ENCODE peak calls at places on chromosome 3, in five cellular contexts. One of them, this sample, is unnamed.

GRCh38 chr3:100136921-100137320 is 22.6 kb upstream of the FILIP1L start:
- DNase-seq in tibial artery: peak; percentile 26
- DNase-seq in dorsolateral prefrontal cortex: no peak
- DNase-seq in fibroblast of pulmonary artery: peak; percentile 49
- DNase-seq in left ventricle myocardium inferior: peak; percentile 21
- DNase-seq in this sample: no peak

GRCh38 chr3:171797265-171797679 is 13.0 kb downstream of the PLD1 start:
- DNase-seq in dorsolateral prefrontal cortex: no peak
- DNase-seq in fibroblast of pulmonary artery: no peak
- DNase-seq in tibial artery: no peak
- DNase-seq in left ventricle myocardium inferior: no peak
- DNase-seq in this sample: peak; percentile 89

GRCh38 chr3:170132335-170132734 is 49.2 kb downstream of the PHC3 start:
- DNase-seq in dorsolateral prefrontal cortex: no peak
- DNase-seq in tibial artery: no peak
- DNase-seq in fibroblast of pulmonary artery: no peak
- DNase-seq in left ventricle myocardium inferior: no peak
- DNase-seq in this sample: peak; percentile 65

GRCh38 chr3:158918008-158918407 is 116.2 kb downstream of the MFSD1 start:
- DNase-seq in left ventricle myocardium inferior: no peak
- DNase-seq in tibial artery: no peak
- DNase-seq in dorsolateral prefrontal cortex: peak; percentile 59
- DNase-seq in fibroblast of pulmonary artery: peak; percentile 67
- DNase-seq in this sample: peak; percentile 64

GRCh38 chr3:15858547-15859506 is 61.0 kb upstream of the ANKRD28 start:
- DNase-seq in fibroblast of pulmonary artery: no peak
- DNase-seq in dorsolateral prefrontal cortex: no peak
- DNase-seq in tibial artery: no peak
- DNase-seq in left ventricle myocardium inferior: peak; percentile 19
- DNase-seq in this sample: peak; percentile 89

GRCh38 chr3:83216919-83217594 is 1455.6 kb upstream of the GBE1 start:
- DNase-seq in dorsolateral prefrontal cortex: no peak
- DNase-seq in fibroblast of pulmonary artery: no peak
- DNase-seq in left ventricle myocardium inferior: no peak
- DNase-seq in tibial artery: no peak
- DNase-seq in this sample: no peak

GRCh38 chr3:111227216-111227615 is 155.6 kb downstream of the NECTIN3 start:
- DNase-seq in dorsolateral prefrontal cortex: no peak
- DNase-seq in left ventricle myocardium inferior: no peak
- DNase-seq in fibroblast of pulmonary artery: peak; percentile 35
- DNase-seq in tibial artery: no peak
- DNase-seq in this sample: no peak

GRCh38 chr3:32954506-32954905 is 3.1 kb downstream of the CCR4 start:
- DNase-seq in tibial artery: no peak
- DNase-seq in dorsolateral prefrontal cortex: no peak
- DNase-seq in fibroblast of pulmonary artery: no peak
- DNase-seq in left ventricle myocardium inferior: no peak
- DNase-seq in this sample: no peak

GRCh38 chr3:45992133-45992729 is 3.4 kb downstream of the FYCO1 start:
- DNase-seq in tibial artery: no peak
- DNase-seq in left ventricle myocardium inferior: peak; percentile 19
- DNase-seq in fibroblast of pulmonary artery: no peak
- DNase-seq in dorsolateral prefrontal cortex: no peak
- DNase-seq in this sample: no peak

GRCh38 chr3:36297195-36297594 is 83.1 kb upstream of the STAC start:
- DNase-seq in tibial artery: no peak
- DNase-seq in left ventricle myocardium inferior: no peak
- DNase-seq in dorsolateral prefrontal cortex: no peak
- DNase-seq in fibroblast of pulmonary artery: no peak
- DNase-seq in this sample: no peak

GRCh38 chr3:45548724-45549123 is 45.8 kb upstream of the LIMD1 start:
- DNase-seq in left ventricle myocardium inferior: no peak
- DNase-seq in tibial artery: no peak
- DNase-seq in dorsolateral prefrontal cortex: no peak
- DNase-seq in fibroblast of pulmonary artery: no peak
- DNase-seq in this sample: no peak

GRCh38 chr3:40925228-40925627 is 274.1 kb upstream of the CTNNB1 start:
- DNase-seq in left ventricle myocardium inferior: no peak
- DNase-seq in fibroblast of pulmonary artery: no peak
- DNase-seq in tibial artery: no peak
- DNase-seq in dorsolateral prefrontal cortex: no peak
- DNase-seq in this sample: no peak

GRCh38 chr3:136270179-136270578 is 20.0 kb downstream of the PCCB start:
- DNase-seq in tibial artery: no peak
- DNase-seq in dorsolateral prefrontal cortex: no peak
- DNase-seq in left ventricle myocardium inferior: no peak
- DNase-seq in fibroblast of pulmonary artery: no peak
- DNase-seq in this sample: peak; percentile 43

GRCh38 chr3:63343674-63344073 is 65.6 kb downstream of the SYNPR start:
- DNase-seq in tibial artery: peak; percentile 70
- DNase-seq in dorsolateral prefrontal cortex: peak; percentile 50
- DNase-seq in left ventricle myocardium inferior: peak; percentile 71
- DNase-seq in fibroblast of pulmonary artery: peak; percentile 99
- DNase-seq in this sample: peak; percentile 40

GRCh38 chr3:7489417-7489816 is 628.5 kb downstream of the GRM7 start:
- DNase-seq in left ventricle myocardium inferior: no peak
- DNase-seq in tibial artery: no peak
- DNase-seq in fibroblast of pulmonary artery: peak; percentile 22
- DNase-seq in dorsolateral prefrontal cortex: no peak
- DNase-seq in this sample: no peak

GRCh38 chr3:80285370-80285769 is 517.6 kb upstream of the ROBO1 start:
- DNase-seq in left ventricle myocardium inferior: no peak
- DNase-seq in tibial artery: no peak
- DNase-seq in fibroblast of pulmonary artery: no peak
- DNase-seq in dorsolateral prefrontal cortex: no peak
- DNase-seq in this sample: no peak

GRCh38 chr3:163362154-163362553 is 1716.1 kb downstream of the SI start:
- DNase-seq in left ventricle myocardium inferior: no peak
- DNase-seq in tibial artery: no peak
- DNase-seq in fibroblast of pulmonary artery: no peak
- DNase-seq in dorsolateral prefrontal cortex: no peak
- DNase-seq in this sample: no peak

GRCh38 chr3:108907194-108907593 is 46.5 kb downstream of the GUCA1C start:
- DNase-seq in left ventricle myocardium inferior: no peak
- DNase-seq in fibroblast of pulmonary artery: no peak
- DNase-seq in dorsolateral prefrontal cortex: no peak
- DNase-seq in tibial artery: no peak
- DNase-seq in this sample: no peak

GRCh38 chr3:66860771-66861170 is 137.3 kb upstream of the KBTBD8 start:
- DNase-seq in dorsolateral prefrontal cortex: no peak
- DNase-seq in tibial artery: no peak
- DNase-seq in fibroblast of pulmonary artery: no peak
- DNase-seq in left ventricle myocardium inferior: no peak
- DNase-seq in this sample: no peak

GRCh38 chr3:20054549-20054987 is 14.3 kb downstream of the KAT2B start:
- DNase-seq in fibroblast of pulmonary artery: peak; percentile 88
- DNase-seq in tibial artery: peak; percentile 34
- DNase-seq in left ventricle myocardium inferior: no peak
- DNase-seq in dorsolateral prefrontal cortex: no peak
- DNase-seq in this sample: peak; percentile 84

GRCh38 chr3:158479051-158479450 is 91.9 kb upstream of the MLF1 start:
- DNase-seq in tibial artery: no peak
- DNase-seq in dorsolateral prefrontal cortex: no peak
- DNase-seq in left ventricle myocardium inferior: no peak
- DNase-seq in fibroblast of pulmonary artery: no peak
- DNase-seq in this sample: no peak

GRCh38 chr3:29536016-29536736 is 255.3 kb downstream of the RBMS3 start:
- DNase-seq in tibial artery: no peak
- DNase-seq in left ventricle myocardium inferior: no peak
- DNase-seq in fibroblast of pulmonary artery: peak; percentile 84
- DNase-seq in dorsolateral prefrontal cortex: no peak
- DNase-seq in this sample: no peak

GRCh38 chr3:133093366-133093765 is 55.2 kb downstream of the TMEM108 start:
- DNase-seq in left ventricle myocardium inferior: no peak
- DNase-seq in tibial artery: no peak
- DNase-seq in fibroblast of pulmonary artery: no peak
- DNase-seq in dorsolateral prefrontal cortex: no peak
- DNase-seq in this sample: no peak

GRCh38 chr3:125165189-125165947 is 47.2 kb downstream of the SLC12A8 start:
- DNase-seq in tibial artery: peak; percentile 61
- DNase-seq in fibroblast of pulmonary artery: peak; percentile 66
- DNase-seq in dorsolateral prefrontal cortex: no peak
- DNase-seq in left ventricle myocardium inferior: peak; percentile 53
- DNase-seq in this sample: peak; percentile 29

GRCh38 chr3:197540961-197541377 is 14.8 kb downstream of the BDH1 start:
- DNase-seq in left ventricle myocardium inferior: no peak
- DNase-seq in dorsolateral prefrontal cortex: no peak
- DNase-seq in tibial artery: no peak
- DNase-seq in fibroblast of pulmonary artery: no peak
- DNase-seq in this sample: no peak

GRCh38 chr3:48644898-48645760 is 9.9 kb upstream of the SLC26A6 start:
- DNase-seq in fibroblast of pulmonary artery: no peak
- DNase-seq in left ventricle myocardium inferior: no peak
- DNase-seq in dorsolateral prefrontal cortex: no peak
- DNase-seq in tibial artery: no peak
- DNase-seq in this sample: no peak

GRCh38 chr3:21839592-21839991 is 88.6 kb upstream of the ZNF385D start:
- DNase-seq in fibroblast of pulmonary artery: peak; percentile 81
- DNase-seq in dorsolateral prefrontal cortex: no peak
- DNase-seq in tibial artery: no peak
- DNase-seq in left ventricle myocardium inferior: peak; percentile 15
- DNase-seq in this sample: peak; percentile 5

GRCh38 chr3:51966016-51966415 is 1.2 kb downstream of the PCBP4 start:
- DNase-seq in dorsolateral prefrontal cortex: peak; percentile 79
- DNase-seq in left ventricle myocardium inferior: no peak
- DNase-seq in tibial artery: no peak
- DNase-seq in fibroblast of pulmonary artery: no peak
- DNase-seq in this sample: no peak

GRCh38 chr3:170324962-170325361 is 32.6 kb upstream of the SKIL start:
- DNase-seq in tibial artery: no peak
- DNase-seq in dorsolateral prefrontal cortex: no peak
- DNase-seq in fibroblast of pulmonary artery: no peak
- DNase-seq in left ventricle myocardium inferior: no peak
- DNase-seq in this sample: no peak

GRCh38 chr3:187878776-187879524 is 133.7 kb upstream of the BCL6 start:
- DNase-seq in fibroblast of pulmonary artery: peak; percentile 44
- DNase-seq in tibial artery: no peak
- DNase-seq in dorsolateral prefrontal cortex: no peak
- DNase-seq in left ventricle myocardium inferior: no peak
- DNase-seq in this sample: no peak

GRCh38 chr3:148697311-148698189 is at the start of gene AGTR1:
- DNase-seq in tibial artery: peak; percentile 82
- DNase-seq in left ventricle myocardium inferior: peak; percentile 72
- DNase-seq in dorsolateral prefrontal cortex: no peak
- DNase-seq in fibroblast of pulmonary artery: peak; percentile 53
- DNase-seq in this sample: no peak

GRCh38 chr3:137970914-137971831 is 38.8 kb upstream of the CLDN18 start:
- DNase-seq in tibial artery: peak; percentile 56
- DNase-seq in fibroblast of pulmonary artery: peak; percentile 68
- DNase-seq in dorsolateral prefrontal cortex: peak; percentile 80
- DNase-seq in left ventricle myocardium inferior: peak; percentile 69
- DNase-seq in this sample: peak; percentile 77

GRCh38 chr3:20326537-20326936 is 140.5 kb upstream of the SGO1 start:
- DNase-seq in left ventricle myocardium inferior: no peak
- DNase-seq in dorsolateral prefrontal cortex: no peak
- DNase-seq in fibroblast of pulmonary artery: no peak
- DNase-seq in tibial artery: no peak
- DNase-seq in this sample: no peak

GRCh38 chr3:157156844-157157635 is 2.9 kb downstream of the CCNL1 start:
- DNase-seq in dorsolateral prefrontal cortex: no peak
- DNase-seq in tibial artery: no peak
- DNase-seq in fibroblast of pulmonary artery: peak; percentile 45
- DNase-seq in left ventricle myocardium inferior: no peak
- DNase-seq in this sample: no peak

GRCh38 chr3:170357920-170358854 is 672 bp downstream of the SKIL start:
- DNase-seq in tibial artery: peak; percentile 84
- DNase-seq in left ventricle myocardium inferior: peak; percentile 84
- DNase-seq in dorsolateral prefrontal cortex: peak; percentile 63
- DNase-seq in fibroblast of pulmonary artery: peak; percentile 68
- DNase-seq in this sample: peak; percentile 84

GRCh38 chr3:185470323-185470722 is 28.5 kb downstream of the TMEM41A start:
- DNase-seq in tibial artery: no peak
- DNase-seq in dorsolateral prefrontal cortex: no peak
- DNase-seq in fibroblast of pulmonary artery: no peak
- DNase-seq in left ventricle myocardium inferior: no peak
- DNase-seq in this sample: no peak
- TF ChIP-seq CTCF in tibial artery: no peak
- TF ChIP-seq CTCF in dorsolateral prefrontal cortex: no peak
- TF ChIP-seq CTCF in fibroblast of pulmonary artery: no peak
- TF ChIP-seq CTCF in left ventricle myocardium inferior: no peak
- TF ChIP-seq CTCF in this sample: no peak

GRCh38 chr3:165830746-165831145 is 6.5 kb downstream of the BCHE start:
- DNase-seq in left ventricle myocardium inferior: no peak
- DNase-seq in fibroblast of pulmonary artery: no peak
- DNase-seq in dorsolateral prefrontal cortex: no peak
- DNase-seq in tibial artery: no peak
- DNase-seq in this sample: no peak

GRCh38 chr3:165837801-165838200 is 578 bp upstream of the BCHE start:
- DNase-seq in fibroblast of pulmonary artery: no peak
- DNase-seq in dorsolateral prefrontal cortex: no peak
- DNase-seq in tibial artery: no peak
- DNase-seq in left ventricle myocardium inferior: no peak
- DNase-seq in this sample: no peak

GRCh38 chr3:165839296-165840076 is 2.3 kb upstream of the BCHE start:
- DNase-seq in dorsolateral prefrontal cortex: no peak
- DNase-seq in left ventricle myocardium inferior: no peak
- DNase-seq in tibial artery: no peak
- DNase-seq in fibroblast of pulmonary artery: no peak
- DNase-seq in this sample: no peak

GRCh38 chr3:165837058-165837525 is at the start of gene BCHE:
- DNase-seq in tibial artery: peak; percentile 20
- DNase-seq in fibroblast of pulmonary artery: peak; percentile 86
- DNase-seq in left ventricle myocardium inferior: peak; percentile 20
- DNase-seq in dorsolateral prefrontal cortex: peak; percentile 58
- DNase-seq in this sample: no peak

DNA sequence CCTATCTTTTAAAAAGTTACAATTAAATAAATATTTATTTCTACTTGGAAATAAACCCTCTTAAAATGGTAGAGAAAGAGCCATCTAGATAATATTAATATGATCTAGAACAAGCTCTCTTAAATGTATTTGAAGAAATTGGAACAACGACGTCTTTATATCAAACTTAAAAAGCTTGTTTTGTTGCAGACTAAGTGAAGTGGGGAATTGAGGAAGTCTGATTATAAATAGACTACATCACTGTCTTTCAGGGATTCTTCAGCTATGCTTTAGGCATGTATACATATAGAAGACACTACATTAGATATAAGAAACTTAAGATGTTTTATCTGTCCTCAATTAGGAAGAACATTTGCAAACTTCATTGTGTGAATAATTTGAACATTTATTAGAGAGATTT is 1.8 kb downstream of the BCHE start:
- DNase-seq in fibroblast of pulmonary artery: no peak
- DNase-seq in dorsolateral prefrontal cortex: no peak
- DNase-seq in tibial artery: no peak
- DNase-seq in left ventricle myocardium inferior: no peak
- DNase-seq in this sample: no peak
- H3K4me3 ChIP-seq in fibroblast of pulmonary artery: peak overlapping the region; percentile 15
- H3K4me3 ChIP-seq in dorsolateral prefrontal cortex: no peak overlapping the region
- H3K4me3 ChIP-seq in tibial artery: no peak overlapping the region
- H3K4me3 ChIP-seq in left ventricle myocardium inferior: peak overlapping the region; percentile 51
- H3K4me3 ChIP-seq in this sample: no peak overlapping the region

GRCh38 chr3:74883690-74884089 is 269.2 kb upstream of the CNTN3 start:
- DNase-seq in fibroblast of pulmonary artery: peak; percentile 21
- DNase-seq in dorsolateral prefrontal cortex: no peak
- DNase-seq in left ventricle myocardium inferior: no peak
- DNase-seq in tibial artery: no peak
- DNase-seq in this sample: no peak
- TF ChIP-seq CTCF in fibroblast of pulmonary artery: peak; percentile 43
- TF ChIP-seq CTCF in dorsolateral prefrontal cortex: no peak
- TF ChIP-seq CTCF in left ventricle myocardium inferior: peak; percentile 31
- TF ChIP-seq CTCF in tibial artery: no peak
- TF ChIP-seq CTCF in this sample: peak; percentile 13

GRCh38 chr3:141368062-141368924 is at the start of gene ZBTB38:
- DNase-seq in fibroblast of pulmonary artery: peak; percentile 98
- DNase-seq in tibial artery: peak; percentile 88
- DNase-seq in left ventricle myocardium inferior: peak; percentile 88
- DNase-seq in dorsolateral prefrontal cortex: peak; percentile 89
- DNase-seq in this sample: peak; percentile 85
- H3K4me3 ChIP-seq in fibroblast of pulmonary artery: peak within 1 kb of the TSS; percentile 66
- H3K4me3 ChIP-seq in tibial artery: peak within 1 kb of the TSS; percentile 44
- H3K4me3 ChIP-seq in left ventricle myocardium inferior: peak within 1 kb of the TSS; percentile 59
- H3K4me3 ChIP-seq in dorsolateral prefrontal cortex: peak within 1 kb of the TSS; percentile 47
- H3K4me3 ChIP-seq in this sample: peak within 1 kb of the TSS; percentile 83